ENCODE peak calls at places on chromosomes 12 and 14, in nine cellular contexts. B, N, Z, C, O, H, M, E and W are unnamed samples. For H3K9me2, the result is how much of the 10 kb centered on the place peaks cover.

GRCh38 chr14:69712637-69713088 is 54.3 kb upstream of the SRSF5 start:
- DNase-seq in C (no peak), Z (no peak), O (no peak), B (no peak), N (peak), H (no peak), E (peak), M (peak), W (no peak)

GRCh38 chr12:121799175-121799841 is 4.5 kb upstream of the SETD1B start:
- DNase-seq in N (peak), O (peak), C (peak), B (peak), H (peak), E (peak), Z (peak), M (no peak), W (peak)

GRCh38 chr12:43308776-43309175 is 243.2 kb downstream of the ADAMTS20 start:
- DNase-seq in O (no peak), N (no peak), E (no peak), Z (no peak), M (no peak), B (no peak), H (no peak), C (no peak), W (no peak)

GRCh38 chr12:47417146-47417545 is 288.7 kb downstream of the RPAP3 start:
- DNase-seq in M (no peak), O (no peak), H (no peak), C (no peak), E (no peak), Z (no peak), B (no peak), N (no peak), W (no peak)

GRCh38 chr12:24991209-24992049 is 42.5 kb upstream of the BCAT1 start:
- DNase-seq in H (peak), B (peak), M (no peak), C (peak), Z (peak), O (peak), N (peak), E (peak), W (peak)

GRCh38 chr12:19925881-19926665 is 442.3 kb upstream of the PDE3A start:
- DNase-seq in N (no peak), C (no peak), H (no peak), Z (no peak), B (no peak), M (no peak), E (no peak), O (no peak), W (no peak)

GRCh38 chr12:110670161-110670701 is 18.7 kb downstream of the HVCN1 start:
- DNase-seq in Z (no peak), H (no peak), E (peak), N (no peak), C (peak), B (no peak), O (no peak), M (no peak), W (peak)

GRCh38 chr12:16198884-16199283 is 78.6 kb downstream of the SLC15A5 start:
- DNase-seq in N (peak), O (no peak), C (peak), B (no peak), M (no peak), Z (no peak), E (peak), H (no peak), W (peak)

GRCh38 chr12:23729354-23729753 is 220.1 kb downstream of the SOX5 start:
- DNase-seq in M (no peak), O (no peak), E (no peak), Z (no peak), H (no peak), B (no peak), N (no peak), C (no peak), W (no peak)

GRCh38 chr14:73686901-73687300 is 27.3 kb downstream of the PNMA1 start:
- DNase-seq in B (no peak), E (no peak), M (no peak), N (no peak), O (no peak), Z (no peak), C (no peak), H (no peak), W (no peak)

GRCh38 chr12:27696293-27696652 is at the start of gene REP15:
- DNase-seq in E (no peak), M (no peak), N (no peak), O (no peak), B (no peak), Z (no peak), C (no peak), H (no peak), W (no peak)

GRCh38 chr14:93674343-93674742 is 113.9 kb downstream of the PRIMA1 start:
- DNase-seq in B (no peak), Z (no peak), N (no peak), E (no peak), C (no peak), H (no peak), O (no peak), M (no peak), W (no peak)

GRCh38 chr12:116303076-116303465 is 25.6 kb upstream of the MED13L start:
- DNase-seq in M (no peak), H (no peak), E (no peak), B (no peak), O (no peak), C (no peak), Z (no peak), N (no peak), W (no peak)

GRCh38 chr14:65832431-65833253 is 420.1 kb downstream of the FUT8 start:
- DNase-seq in N (peak), H (peak), C (peak), O (peak), B (peak), E (no peak), Z (no peak), M (no peak), W (peak)

GRCh38 chr12:130632582-130633174 is 83.4 kb downstream of the RIMBP2 start:
- DNase-seq in C (no peak), H (no peak), N (no peak), M (no peak), Z (no peak), B (no peak), O (no peak), E (no peak), W (no peak)

GRCh38 chr14:28759056-28759657 is 7.4 kb upstream of the FOXG1 start:
- DNase-seq in H (peak), N (no peak), B (no peak), M (no peak), Z (no peak), C (no peak), E (no peak), O (no peak), W (no peak)

GRCh38 chr14:31127690-31128089 is 79.9 kb downstream of the HECTD1 start:
- DNase-seq in O (no peak), M (no peak), B (no peak), N (no peak), C (no peak), Z (no peak), H (no peak), E (no peak), W (no peak)

GRCh38 chr12:119061208-119061796 is 80.0 kb downstream of the SRRM4 start:
- DNase-seq in O (peak), M (peak), B (no peak), N (peak), E (peak), Z (no peak), H (peak), C (peak), W (peak)

GRCh38 chr14:91078095-91078737 is 17.8 kb upstream of the RPS6KA5 start:
- DNase-seq in Z (no peak), C (no peak), N (no peak), B (no peak), M (no peak), E (peak), O (no peak), H (no peak), W (no peak)

GRCh38 chr14:93114068-93114710 is 1.5 kb downstream of the ITPK1 start:
- DNase-seq in N (peak), Z (no peak), O (peak), E (no peak), H (peak), B (no peak), M (no peak), C (peak), W (no peak)

GRCh38 chr12:13093191-13093849 is 10.1 kb downstream of the GSG1 start:
- DNase-seq in N (no peak), C (no peak), B (no peak), E (no peak), H (peak), O (peak), M (peak), Z (no peak), W (no peak)

GRCh38 chr14:101369916-101370592 is 191.2 kb upstream of the DIO3 start:
- DNase-seq in M (no peak), O (no peak), B (no peak), E (no peak), N (no peak), H (no peak), Z (no peak), C (no peak), W (no peak)

GRCh38 chr14:92500491-92500941 is 13.1 kb upstream of the RIN3 start:
- DNase-seq in E (no peak), Z (no peak), B (no peak), O (no peak), M (no peak), N (peak), H (no peak), C (no peak), W (no peak)

GRCh38 chr14:67773844-67774377 is 42.5 kb downstream of the ZFYVE26 start:
- DNase-seq in M (no peak), Z (no peak), C (no peak), N (no peak), O (peak), B (no peak), E (no peak), H (no peak), W (no peak)

GRCh38 chr12:99772274-99772673 is 124.7 kb downstream of the GARIN6 start:
- DNase-seq in C (no peak), N (no peak), H (no peak), M (no peak), Z (no peak), E (no peak), O (no peak), B (no peak), W (peak)

GRCh38 chr14:74574706-74575105 is 37.3 kb downstream of the LTBP2 start:
- DNase-seq in E (no peak), C (peak), Z (no peak), M (no peak), N (no peak), B (no peak), O (no peak), H (peak), W (peak)

GRCh38 chr14:84129028-84129427 is 1400.9 kb upstream of the FLRT2 start:
- DNase-seq in B (no peak), N (no peak), Z (no peak), E (no peak), M (no peak), O (no peak), H (no peak), C (no peak), W (peak)
- H3K4me2 ChIP-seq in B (no peak), N (no peak), Z (no peak), E (no peak), M (no peak), O (peak), H (no peak), C (no peak), W (peak)

DNA sequence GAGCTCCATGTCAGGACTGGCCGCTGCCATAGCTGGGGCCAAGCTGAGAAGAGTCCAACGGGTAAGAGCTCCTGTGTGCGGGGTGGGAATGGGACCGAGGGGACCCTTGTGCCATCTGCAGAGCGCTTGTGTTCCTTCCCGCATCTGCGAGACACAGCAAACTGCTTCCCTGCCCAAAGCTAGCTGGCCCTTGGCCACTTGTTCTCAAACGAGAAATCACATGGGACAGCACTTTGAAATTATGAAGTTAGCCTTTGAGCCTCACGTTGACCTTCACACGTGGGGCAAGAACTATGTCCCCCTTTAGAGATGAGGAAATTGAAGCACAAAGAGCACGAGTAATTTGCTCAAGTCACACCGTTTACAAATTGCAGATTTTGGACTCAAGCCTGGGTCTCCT is 30.8 kb downstream of the DEGS2 start:
- DNase-seq in M (no peak), O (no peak), Z (no peak), N (no peak), B (no peak), C (no peak), H (no peak), E (no peak), W (no peak)
- H3K9me2 ChIP-seq in M (under half), O (under half), Z (under half), N (under half), B (under half), C (under half), H (under half), E (under half), W (under half)

GRCh38 chr14:53110103-53110502 is 43.0 kb downstream of the DDHD1 start:
- DNase-seq in Z (no peak), N (no peak), C (no peak), E (no peak), H (no peak), B (no peak), M (no peak), O (no peak), W (no peak)

GRCh38 chr14:53106768-53107167 is 46.4 kb downstream of the DDHD1 start:
- DNase-seq in E (no peak), O (no peak), C (no peak), Z (no peak), H (no peak), B (no peak), M (no peak), N (no peak), W (no peak)

GRCh38 chr14:53109688-53110041 is 43.5 kb downstream of the DDHD1 start:
- DNase-seq in N (no peak), H (no peak), Z (no peak), M (no peak), O (no peak), E (no peak), B (no peak), C (no peak), W (no peak)

GRCh38 chr14:53108292-53108937 is 44.7 kb downstream of the DDHD1 start:
- DNase-seq in O (no peak), C (peak), H (peak), M (no peak), B (no peak), Z (no peak), E (no peak), N (no peak), W (peak)

GRCh38 chr14:53109028-53109687 is 44.0 kb downstream of the DDHD1 start:
- DNase-seq in B (no peak), H (peak), M (no peak), O (no peak), Z (no peak), N (no peak), C (peak), E (peak), W (peak)
- H3K4me2 ChIP-seq in B (no peak), H (peak), M (no peak), O (no peak), Z (no peak), N (peak), C (peak), E (peak), W (peak)

DNA sequence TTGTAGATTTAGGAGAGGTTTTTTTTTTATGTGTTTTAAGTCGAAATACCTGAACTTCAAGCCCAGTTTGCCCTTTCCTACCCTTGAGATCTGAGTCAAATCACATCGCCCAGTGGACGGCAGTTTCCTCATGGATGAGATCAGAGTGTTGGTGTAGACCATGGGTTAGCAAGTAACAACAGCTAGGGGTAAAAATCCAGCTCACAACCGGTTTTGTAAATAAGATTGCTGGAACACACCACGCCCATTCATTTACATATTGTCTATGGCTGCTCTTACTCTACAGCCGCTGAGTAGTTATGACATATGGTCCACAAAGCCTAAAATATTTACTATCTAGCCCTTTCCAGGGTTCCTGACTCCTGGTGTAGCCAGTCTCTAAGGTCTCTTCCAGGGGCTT is 158.5 kb upstream of the PLEKHG7 start:
- DNase-seq in H (no peak), Z (no peak), M (no peak), N (no peak), B (no peak), O (no peak), C (no peak), E (peak), W (no peak)
- H3K9me2 ChIP-seq in H (under half), Z (under half), M (under half), N (under half), B (under half), O (under half), C (under half), E (under half), W (under half)